ENCODE peak calls at places on chromosomes 3 and 15, in seven cellular contexts. N is fibroblast of mammary gland, R is cardiac muscle cell, P is AG10803, U is bronchial epithelial cell, G is astrocyte, F is left ventricle myocardium inferior. H is an unnamed sample.
A peak's percentile ranks its signal among the peaks of the same experiment; 100 is the strongest.

GRCh38 chr15:72179950-72180581 is 17.5 kb downstream of the GRAMD2A start:
- DNase-seq in N (no peak), R (peak; percentile 17), G (no peak), P (no peak), F (no peak), U (no peak), H (no peak)

GRCh38 chr15:91186892-91187644 is 87.0 kb downstream of the SV2B start:
- DNase-seq in N (peak; percentile 6), R (peak; percentile 34), U (peak; percentile 44), G (peak; percentile 3), P (peak; percentile 1), F (no peak), H (peak; percentile 43)

GRCh38 chr3:179196098-179196497 is 47.9 kb downstream of the PIK3CA start:
- DNase-seq in G (peak; percentile 82), P (peak; percentile 83), R (peak; percentile 60), U (no peak), N (peak; percentile 76), F (no peak), H (no peak)

GRCh38 chr3:119018690-119019463 is 15.8 kb downstream of the IGSF11 start:
- DNase-seq in R (no peak), F (peak; percentile 36), N (no peak), P (no peak), G (no peak), U (no peak), H (no peak)

GRCh38 chr15:90300988-90301715 is 35.7 kb downstream of the NGRN start:
- DNase-seq in G (no peak), U (peak; percentile 36), P (peak; percentile 26), N (peak; percentile 44), F (peak; percentile 55), R (peak; percentile 64), H (peak; percentile 77)

GRCh38 chr15:57619746-57620145 is 28.0 kb downstream of the MYZAP start:
- DNase-seq in N (no peak), G (no peak), U (no peak), R (no peak), F (no peak), P (no peak), H (peak; percentile 44)

GRCh38 chr15:99265541-99266070 is 14.3 kb downstream of the LRRC28 start:
- DNase-seq in R (no peak), F (no peak), P (no peak), U (no peak), G (no peak), N (no peak), H (no peak)

GRCh38 chr3:158970006-158970405 is 168.2 kb downstream of the MFSD1 start:
- DNase-seq in F (no peak), N (no peak), P (no peak), R (no peak), U (no peak), G (no peak), H (no peak)

GRCh38 chr15:24068102-24068501 is 381.0 kb upstream of the NDN start:
- DNase-seq in G (no peak), N (no peak), P (no peak), R (no peak), F (no peak), U (no peak), H (no peak)

DNA sequence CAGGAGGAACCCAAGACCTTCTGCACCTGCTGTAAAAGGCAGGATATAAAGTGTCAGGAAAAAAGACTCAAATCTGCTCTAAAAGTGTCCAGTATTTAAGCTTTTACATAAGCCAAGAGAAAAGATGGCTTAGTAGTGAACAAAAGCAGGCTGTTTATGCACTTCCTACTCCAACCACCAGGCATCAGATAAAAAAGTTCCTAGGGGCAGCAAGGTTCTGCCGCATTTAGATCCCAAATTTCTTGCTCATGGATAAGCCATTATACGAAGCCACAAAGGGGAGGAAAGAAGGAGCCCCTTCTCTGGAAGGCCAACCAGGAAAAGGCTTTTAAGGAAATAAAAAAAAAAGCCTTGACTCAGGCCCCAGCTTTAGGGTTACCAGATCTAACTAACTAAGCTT is 10.6 kb upstream of the SLC9C1 start:
- DNase-seq in R (peak; percentile 49), P (peak; percentile 4), G (peak; percentile 5), U (no peak), N (peak; percentile 4), F (no peak), H (no peak)
- H3K4me3 ChIP-seq in R (peak overlapping the region; percentile 69), P (no peak overlapping the region), G (peak overlapping the region; percentile 74), U (no peak overlapping the region), N (no peak overlapping the region), F (peak overlapping the region; percentile 66), H (no peak overlapping the region)

DNA sequence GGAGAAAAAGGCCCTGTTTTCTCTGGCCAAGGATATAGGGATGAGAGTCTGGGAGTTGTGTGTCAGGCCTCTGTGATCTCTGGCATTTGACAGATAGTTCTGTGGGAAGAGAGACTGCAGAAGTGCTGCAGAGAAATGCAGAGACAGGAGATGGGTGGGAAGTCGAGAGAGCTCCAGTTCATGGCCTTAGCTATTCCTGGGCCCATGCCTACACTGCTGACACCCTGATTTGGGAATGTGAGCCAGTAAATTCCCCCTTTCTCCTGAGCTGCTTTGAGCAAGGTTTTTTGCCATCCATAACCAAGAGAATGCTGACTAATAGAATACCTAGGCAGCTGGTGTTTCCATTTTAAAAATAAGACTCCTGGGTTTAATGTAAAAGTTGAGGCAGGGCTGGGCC is 59.3 kb downstream of the EBLN2 start:
- DNase-seq in F (no peak), U (no peak), R (no peak), P (no peak), G (no peak), N (no peak), H (no peak)
- H3K4me3 ChIP-seq in F (no peak overlapping the region), U (no peak overlapping the region), R (no peak overlapping the region), P (no peak overlapping the region), G (no peak overlapping the region), N (no peak overlapping the region), H (no peak overlapping the region)

GRCh38 chr3:172061724-172062184 is 22.4 kb downstream of the FNDC3B start:
- DNase-seq in G (no peak), P (peak; percentile 38), F (no peak), N (peak; percentile 51), U (peak; percentile 65), R (peak; percentile 52), H (no peak)

GRCh38 chr3:172057624-172058023 is 18.2 kb downstream of the FNDC3B start:
- DNase-seq in U (no peak), G (no peak), F (no peak), R (no peak), P (no peak), N (no peak), H (no peak)

GRCh38 chr3:172057059-172057458 is 17.7 kb downstream of the FNDC3B start:
- DNase-seq in F (no peak), P (no peak), N (no peak), R (no peak), U (no peak), G (no peak), H (peak; percentile 31)

GRCh38 chr3:172059532-172059931 is 20.2 kb downstream of the FNDC3B start:
- DNase-seq in N (no peak), R (no peak), F (no peak), G (no peak), U (no peak), P (no peak), H (no peak)

GRCh38 chr3:172060234-172060633 is 20.9 kb downstream of the FNDC3B start:
- DNase-seq in F (no peak), G (no peak), U (no peak), N (no peak), R (no peak), P (no peak), H (no peak)
- H3K4me3 ChIP-seq in F (no peak overlapping the region), G (no peak overlapping the region), U (no peak overlapping the region), N (no peak overlapping the region), R (no peak overlapping the region), P (no peak overlapping the region), H (no peak overlapping the region)

DNA sequence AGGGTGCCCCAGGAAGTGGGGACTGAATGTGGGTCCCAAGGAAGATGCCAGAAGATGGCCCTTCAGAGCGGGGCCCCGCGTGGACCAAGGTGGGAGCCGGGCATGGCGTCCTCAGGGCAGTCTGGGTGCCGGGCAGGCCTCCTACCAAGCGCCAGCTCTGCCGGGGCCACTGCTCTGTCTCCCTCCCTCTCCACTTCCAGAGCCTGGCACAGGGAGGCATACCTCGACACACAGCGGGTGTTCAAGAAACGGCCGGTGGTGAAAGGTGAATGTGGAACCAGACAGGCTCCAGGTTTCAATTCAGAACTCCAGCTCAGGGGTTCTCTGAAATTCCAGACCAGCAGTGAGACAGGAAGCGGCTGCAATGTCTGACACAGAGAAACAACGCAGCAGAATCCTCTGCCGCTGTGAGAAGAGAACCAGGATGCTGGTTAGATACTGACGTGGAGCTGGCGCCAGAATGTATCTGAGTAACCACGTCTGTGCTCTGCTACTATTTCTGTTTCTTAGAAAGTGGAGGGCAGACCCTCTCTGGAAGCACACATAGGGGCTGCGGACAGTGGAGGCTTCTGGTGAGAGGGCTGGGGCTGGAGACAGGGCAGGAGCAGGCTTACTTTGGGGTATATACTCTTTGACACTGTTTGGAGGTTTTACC is 12.8 kb downstream of the BFSP2 start:
- DNase-seq in U (no peak), P (peak; percentile 67), G (no peak), F (no peak), N (peak; percentile 56), R (peak; percentile 74), H (peak; percentile 19)
- H3K4me3 ChIP-seq in U (no peak overlapping the region), P (peak overlapping the region; percentile 32), G (no peak overlapping the region), F (peak overlapping the region; percentile 30), N (no peak overlapping the region), R (no peak overlapping the region), H (no peak overlapping the region)

DNA sequence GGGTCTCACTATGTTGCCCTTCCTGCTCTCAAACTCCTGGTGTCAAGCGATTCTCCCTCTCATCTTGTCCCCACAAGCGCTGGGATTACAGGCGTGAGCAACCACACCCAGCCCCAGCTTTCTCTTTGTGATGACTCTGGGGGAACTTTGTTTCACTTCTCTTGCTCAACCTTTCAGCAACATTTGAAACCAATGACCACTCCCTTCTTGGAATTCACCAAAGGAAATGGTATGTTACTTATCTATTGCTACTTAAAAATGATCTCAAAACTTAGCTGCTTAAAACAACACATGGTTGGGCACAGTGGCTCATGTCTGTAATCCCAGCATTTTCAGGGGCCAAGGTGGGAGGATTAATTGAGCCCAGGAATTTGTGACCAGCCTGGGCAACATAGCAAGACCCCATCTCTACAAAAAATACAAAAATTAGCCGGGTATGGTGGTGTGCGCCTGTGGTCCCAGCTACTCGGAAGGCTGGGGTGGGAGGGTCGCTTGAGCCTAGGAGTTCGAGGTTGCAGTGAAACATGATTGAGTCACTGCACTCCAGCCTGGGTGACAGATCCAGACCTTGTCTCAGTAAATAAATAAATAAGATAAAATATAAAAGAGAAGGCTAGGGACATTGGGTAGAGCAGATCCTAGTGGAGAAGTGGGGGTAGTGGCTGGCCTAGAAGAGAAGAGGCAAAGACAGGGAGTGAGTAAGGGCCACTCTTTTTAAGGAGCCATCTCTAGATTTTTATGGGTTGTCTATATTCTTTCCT is 10.3 kb upstream of the COPG1 start:
- DNase-seq in R (peak; percentile 74), F (peak; percentile 26), P (peak; percentile 79), N (peak; percentile 73), G (no peak), U (peak; percentile 72), H (no peak)
- H3K4me3 ChIP-seq in R (no peak overlapping the region), F (no peak overlapping the region), P (no peak overlapping the region), N (no peak overlapping the region), G (no peak overlapping the region), U (no peak overlapping the region), H (no peak overlapping the region)

GRCh38 chr3:123229145-123229544 is 27.4 kb downstream of the SEC22A start:
- DNase-seq in G (no peak), N (no peak), U (no peak), F (no peak), R (peak; percentile 11), P (no peak), H (no peak)
- H3K4me3 ChIP-seq in G (no peak overlapping the region), N (no peak overlapping the region), U (no peak overlapping the region), F (no peak overlapping the region), R (no peak overlapping the region), P (no peak overlapping the region), H (no peak overlapping the region)

GRCh38 chr3:187368765-187369450 is 723 bp downstream of the RTP4 start:
- DNase-seq in N (peak; percentile 15), P (peak; percentile 18), F (no peak), R (peak; percentile 7), G (no peak), U (peak; percentile 95), H (no peak)
- H3K4me3 ChIP-seq in N (peak overlapping the region; percentile 44), P (peak overlapping the region; percentile 65), F (peak overlapping the region; percentile 67), R (no peak overlapping the region), G (no peak overlapping the region), U (no peak overlapping the region), H (no peak overlapping the region)

H was measured in H7.